ENCODE peak calls at places on chromosomes 6 and 20, in five cellular contexts. T is GM23338, F is MM.1S, P is neural progenitor cell, Y is ovary. R is an unnamed sample. For H3K4me1, the result is how much of the 10 kb centered on the place peaks cover.

GRCh38 chr6:98639236-98639635 is 195.1 kb upstream of the POU3F2 start:
- DNase-seq in Y (no peak), F (no peak), T (no peak), P (peak), R (no peak)

GRCh38 chr6:85186546-85187170 is 263.2 kb upstream of the NT5E start:
- DNase-seq in P (no peak), F (no peak), Y (no peak), T (no peak), R (no peak)

GRCh38 chr6:112831022-112831421 is 483.9 kb downstream of the RFPL4B start:
- DNase-seq in P (no peak), Y (no peak), F (no peak), T (no peak), R (no peak)

GRCh38 chr20:37357481-37358365 is 11.8 kb downstream of the SRC start:
- DNase-seq in Y (no peak), F (no peak), T (no peak), P (no peak), R (no peak)

GRCh38 chr6:1595271-1596087 is 14.2 kb upstream of the FOXC1 start:
- DNase-seq in F (no peak), P (no peak), T (no peak), Y (no peak), R (no peak)

GRCh38 chr6:158152659-158153058 is 15.4 kb downstream of the SERAC1 start:
- DNase-seq in T (no peak), Y (no peak), F (no peak), P (no peak), R (no peak)

GRCh38 chr20:64139200-64140081 is 24.8 kb upstream of the MYT1 start:
- DNase-seq in Y (no peak), T (no peak), P (no peak), F (no peak), R (no peak)

GRCh38 chr6:27592481-27593199 is 119.7 kb upstream of the ZNF184 start:
- DNase-seq in T (peak), Y (no peak), F (peak), P (peak), R (no peak)

GRCh38 chr20:13286600-13286999 is 65.5 kb downstream of the ISM1 start:
- DNase-seq in T (no peak), P (no peak), Y (no peak), F (no peak), R (peak)

GRCh38 chr20:8082025-8082424 is 50.0 kb upstream of the PLCB1 start:
- DNase-seq in P (peak), F (no peak), T (peak), Y (no peak), R (no peak)

GRCh38 chr20:7113577-7114466 is 346.3 kb downstream of the BMP2 start:
- DNase-seq in P (peak), Y (no peak), T (peak), F (peak), R (no peak)

GRCh38 chr6:160768101-160768500 is 66.1 kb downstream of the PLG start:
- DNase-seq in T (no peak), Y (no peak), P (no peak), F (no peak), R (no peak)

GRCh38 chr20:46802696-46803445 is 91.8 kb upstream of the EYA2 start:
- DNase-seq in F (no peak), P (no peak), Y (no peak), T (no peak), R (no peak)

GRCh38 chr6:166005401-166005845 is 162.2 kb downstream of the TBXT start:
- DNase-seq in T (peak), P (peak), F (no peak), Y (peak), R (no peak)
- H3K4me3 ChIP-seq in T (peak), P (peak), F (no peak), Y (peak), R (peak)

DNA sequence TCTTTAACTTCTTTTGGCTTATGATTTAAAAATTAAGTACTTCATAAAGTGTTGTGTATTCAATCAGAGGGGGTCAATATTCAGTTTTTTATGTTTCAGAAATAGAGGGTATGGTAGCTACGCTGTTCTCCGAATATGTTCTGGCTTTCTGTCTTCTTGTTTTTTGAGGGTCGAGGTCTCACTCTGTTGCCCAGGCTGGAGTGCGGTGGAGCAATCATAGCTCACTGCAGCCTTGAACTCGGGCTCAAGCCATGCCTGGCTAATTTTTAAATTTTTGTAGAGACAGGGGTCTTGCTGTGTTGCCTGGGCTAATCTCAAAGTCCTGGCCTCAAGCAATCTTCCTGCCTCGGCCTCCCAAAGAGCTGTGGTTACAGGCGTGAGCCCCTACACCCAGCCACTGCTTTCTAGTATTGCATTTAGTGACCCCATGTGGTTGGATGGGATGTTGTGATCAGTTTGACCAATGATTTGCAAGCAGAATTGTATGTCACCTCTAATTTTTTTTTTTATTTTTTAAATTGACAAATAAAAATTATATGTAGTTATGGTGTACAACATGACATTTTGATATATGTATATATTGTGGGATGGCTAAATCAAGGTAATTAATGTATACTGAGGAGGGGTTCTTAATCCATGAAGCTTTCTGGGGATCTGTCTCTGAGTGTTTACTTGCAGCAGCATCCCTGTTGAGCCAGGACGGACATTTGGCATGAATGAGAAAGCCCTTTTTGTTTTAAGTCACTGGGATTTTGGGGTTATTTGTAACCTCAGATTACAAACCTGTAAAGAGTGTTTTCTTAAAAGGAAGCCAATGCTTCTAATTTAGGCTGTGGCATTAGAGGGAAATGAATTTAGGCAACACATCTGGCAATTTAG is 38.5 kb upstream of the DEK start:
- DNase-seq in F (no peak), Y (no peak), T (peak), P (peak), R (no peak)
- TF ChIP-seq CTCF in F (no peak), Y (no peak), T (peak), P (peak), R (no peak)

DNA sequence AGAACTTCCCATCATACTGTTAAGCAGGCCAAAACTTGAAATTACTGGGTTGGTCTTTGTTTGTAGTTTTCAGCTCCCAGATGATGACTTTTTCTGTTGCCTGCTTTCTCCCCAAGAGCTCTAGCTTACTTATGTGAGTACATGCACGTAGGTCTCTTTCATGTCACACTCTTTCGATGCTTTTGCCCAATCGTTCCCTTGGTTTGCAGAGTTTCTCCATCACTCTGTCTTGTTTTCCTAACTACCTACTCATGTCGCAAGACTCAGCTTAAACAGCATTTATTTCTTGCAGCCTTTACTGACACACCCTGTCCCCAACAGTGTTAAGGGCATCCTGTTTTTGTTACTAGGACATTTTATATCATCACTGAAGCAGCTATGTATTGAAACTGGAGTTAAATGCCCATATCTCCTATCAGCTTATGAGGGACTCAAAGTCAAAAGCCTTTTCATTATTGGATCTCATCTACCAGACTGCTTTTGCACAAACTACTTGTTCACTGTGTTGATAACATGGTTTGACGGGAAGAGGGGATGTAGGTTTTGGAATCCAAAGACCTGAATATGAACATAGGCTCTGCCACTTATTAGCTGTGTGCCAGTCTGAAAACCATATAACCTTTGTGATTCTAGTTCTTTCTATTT is 2.9 kb downstream of the ARG1 start:
- DNase-seq in Y (no peak), F (no peak), P (no peak), T (no peak), R (no peak)
- H3K4me1 ChIP-seq in Y (under half), F (under half), P (under half), T (under half), R (under half)

GRCh38 chr6:156954781-156955180 is 177.6 kb downstream of the ARID1B start:
- DNase-seq in P (no peak), F (no peak), Y (no peak), T (no peak), R (no peak)
- H3K4me3 ChIP-seq in P (no peak), F (no peak), Y (no peak), T (no peak), R (no peak)

GRCh38 chr6:21586300-21586699 is 7.3 kb upstream of the SOX4 start:
- DNase-seq in P (no peak), F (no peak), Y (no peak), T (no peak), R (no peak)

GRCh38 chr6:21588812-21589811 is 4.4 kb upstream of the SOX4 start:
- DNase-seq in F (peak), P (peak), T (peak), Y (peak), R (peak)

GRCh38 chr6:21587925-21588811 is 5.4 kb upstream of the SOX4 start:
- DNase-seq in Y (peak), F (peak), P (peak), T (peak), R (peak)

GRCh38 chr6:21586760-21587181 is 6.8 kb upstream of the SOX4 start:
- DNase-seq in F (no peak), P (no peak), T (no peak), Y (no peak), R (no peak)

DNA sequence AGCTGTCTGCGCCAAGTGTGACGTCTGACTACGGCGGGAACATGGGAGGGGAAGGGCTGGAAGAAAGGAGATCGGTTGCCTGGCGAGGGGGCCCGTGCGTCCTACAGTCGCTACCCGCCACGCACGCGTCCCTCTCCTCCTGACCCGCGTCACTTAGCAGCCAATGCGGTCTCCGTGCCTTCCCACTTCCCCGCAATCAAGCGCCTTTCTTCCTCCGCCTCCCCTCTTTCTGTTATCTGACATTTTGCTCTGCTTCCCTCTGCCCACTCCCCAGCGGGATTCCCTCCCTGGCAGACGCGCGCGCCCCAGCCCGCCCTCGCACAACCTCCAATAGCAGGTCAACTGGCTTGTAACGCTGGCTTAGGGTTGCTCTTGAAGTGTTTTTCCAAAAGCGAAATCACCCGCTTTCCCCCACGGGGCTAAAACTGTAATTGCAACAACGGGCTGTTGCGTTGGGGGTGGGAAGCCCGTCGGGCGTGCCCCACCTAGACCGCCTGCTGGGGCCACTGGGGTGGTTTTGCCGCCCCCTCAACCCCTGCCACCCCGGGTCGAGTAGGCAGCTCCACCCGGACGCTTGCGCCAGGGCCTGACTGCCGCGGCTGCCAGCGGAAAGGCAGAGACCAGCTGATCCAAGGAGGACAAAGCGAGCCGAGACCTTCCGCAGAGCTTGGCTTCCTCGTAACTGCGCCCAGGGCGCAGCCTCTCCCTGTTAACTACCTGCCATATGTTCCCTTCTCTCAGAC is 6.2 kb upstream of the SOX4 start:
- DNase-seq in T (peak), Y (peak), P (peak), F (peak), R (peak)
- TF ChIP-seq CTCF in T (peak), Y (peak), P (peak), F (no peak), R (no peak)

GRCh38 chr6:163923658-163924411 is 509.3 kb downstream of the QKI start:
- DNase-seq in P (no peak), Y (no peak), F (no peak), T (no peak), R (no peak)
- H3K4me1 ChIP-seq in P (under half), Y (under half), F (under half), T (under half), R (under half)

DNA sequence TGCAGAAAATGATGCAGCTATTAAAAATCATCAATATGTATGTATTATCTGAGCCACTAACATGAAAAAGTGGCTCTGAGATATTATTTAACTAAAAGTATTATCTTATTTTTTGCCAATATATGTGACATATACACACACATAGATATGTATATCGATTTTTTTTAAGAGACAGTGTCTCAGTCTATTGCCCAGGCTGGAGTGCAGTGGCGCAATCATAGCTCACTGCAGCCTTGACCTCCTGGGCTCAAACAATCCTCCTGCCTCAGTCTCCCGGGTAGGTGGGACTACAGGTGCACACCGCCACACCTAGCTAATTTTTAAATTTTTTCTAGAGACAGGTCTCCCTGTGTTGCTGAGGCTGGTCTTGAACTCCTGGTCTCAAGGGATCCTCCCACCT is 1.6 kb upstream of the TRAF3IP2 start:
- DNase-seq in T (no peak), Y (no peak), F (no peak), P (no peak), R (no peak)
- H3K4me3 ChIP-seq in T (peak), Y (no peak), F (peak), P (no peak), R (no peak)

GRCh38 chr6:35388772-35389352 is 46.5 kb downstream of the PPARD start:
- DNase-seq in T (no peak), P (no peak), Y (no peak), F (no peak), R (no peak)

GRCh38 chr6:35388023-35388422 is 45.7 kb downstream of the PPARD start:
- DNase-seq in Y (no peak), P (no peak), F (no peak), T (no peak), R (no peak)

GRCh38 chr6:35392773-35393672 is 50.7 kb downstream of the PPARD start:
- DNase-seq in T (no peak), F (no peak), P (no peak), Y (peak), R (no peak)

GRCh38 chr6:35392111-35392702 is 49.8 kb downstream of the PPARD start:
- DNase-seq in T (no peak), F (no peak), Y (peak), P (no peak), R (peak)

DNA sequence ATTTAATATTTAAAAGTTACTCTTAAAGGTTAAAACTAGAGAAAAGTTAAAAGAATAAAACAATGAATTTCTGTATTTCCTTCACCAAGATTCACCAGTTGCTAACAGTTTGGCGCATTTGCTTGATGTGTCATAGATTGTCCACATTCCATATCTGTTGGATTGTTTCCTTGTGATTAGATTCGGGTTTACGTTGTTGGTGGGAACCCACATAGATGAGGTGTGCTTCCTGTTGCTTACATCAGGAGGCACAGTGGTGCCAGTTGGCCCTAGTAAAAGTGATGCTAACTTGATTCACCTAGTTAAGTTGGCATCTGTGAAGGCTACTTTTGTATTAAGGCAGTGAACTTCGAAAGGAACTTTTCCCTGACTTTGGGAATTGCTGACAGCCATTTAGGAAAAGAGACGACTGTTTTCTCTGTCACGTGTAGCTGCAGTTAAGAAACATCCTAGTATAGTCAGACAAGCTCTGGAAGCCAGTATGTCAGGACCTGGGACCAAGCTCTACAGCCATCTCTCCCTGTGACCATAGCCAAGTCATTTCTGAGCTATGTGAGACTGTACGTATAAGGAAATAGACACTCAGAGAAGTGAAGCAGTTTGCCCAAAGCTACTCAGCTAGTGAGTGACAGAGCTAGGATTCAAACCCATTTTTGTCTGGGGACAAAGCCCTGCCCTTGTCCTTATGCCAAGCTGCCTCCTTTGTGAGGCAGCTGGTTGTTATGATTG is 49.0 kb downstream of the PPARD start:
- DNase-seq in T (no peak), P (no peak), F (no peak), Y (no peak), R (no peak)
- TF ChIP-seq CTCF in T (no peak), P (no peak), F (no peak), Y (no peak), R (no peak)

DNA sequence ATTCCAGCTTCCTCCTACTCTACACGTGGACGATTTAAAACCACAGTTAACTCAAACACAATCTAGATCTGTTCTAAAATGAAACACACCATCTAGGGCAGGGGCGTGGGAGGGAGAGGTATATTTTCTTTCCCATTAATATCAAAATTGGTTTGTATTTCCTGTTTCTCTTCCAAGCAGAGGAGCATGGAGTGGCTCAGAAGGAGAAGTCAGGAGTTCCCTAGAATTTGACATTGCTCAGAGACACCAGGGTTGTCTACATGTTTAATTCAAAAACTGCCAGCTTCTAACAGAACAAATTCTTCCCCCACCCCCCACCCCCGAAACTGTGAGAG is 2.3 kb downstream of the PREX1 start:
- DNase-seq in P (no peak), Y (no peak), F (no peak), T (no peak), R (no peak)
- H3K4me1 ChIP-seq in P (under half), Y (under half), F (under half), T (under half), R (under half)

GRCh38 chr6:9481292-9482029 is 933.4 kb downstream of the TFAP2A start:
- DNase-seq in F (no peak), P (no peak), T (peak), Y (no peak), R (no peak)
- H3K4me3 ChIP-seq in F (no peak), P (no peak), T (no peak), Y (no peak), R (no peak)